ENCODE peak calls at places on chromosomes 1 and 21, in ten cellular contexts. P, D, F, T, M, E, Y, H, J and U are unnamed samples.

GRCh38 chr1:162035241-162035640 is 11.6 kb upstream of the OLFML2B start:
- DNase-seq in P (no peak), D (no peak), F (peak), T (no peak), M (no peak), E (no peak), Y (no peak), H (no peak), J (no peak), U (no peak)

GRCh38 chr1:248187363-248187762 is 9.7 kb upstream of the OR2M3 start:
- DNase-seq in P (no peak), D (no peak), F (no peak), T (no peak), M (no peak), E (no peak), Y (no peak), H (no peak), J (no peak), U (no peak)

GRCh38 chr21:15781986-15782385 is 52.2 kb downstream of the USP25 start:
- DNase-seq in P (no peak), D (no peak), F (no peak), T (no peak), M (no peak), E (no peak), Y (no peak), H (no peak), J (no peak), U (no peak)

GRCh38 chr1:225366016-225366415 is 61.8 kb downstream of the LBR start:
- DNase-seq in P (no peak), D (no peak), F (no peak), T (no peak), M (no peak), E (no peak), Y (no peak), H (no peak), J (no peak), U (no peak)

GRCh38 chr1:38918568-38918967 is 23.1 kb downstream of the RHBDL2 start:
- DNase-seq in P (no peak), D (no peak), F (no peak), T (no peak), M (no peak), E (no peak), Y (no peak), H (no peak), J (no peak), U (no peak)

GRCh38 chr1:17119744-17120482 is 662 bp upstream of the PADI2 start:
- DNase-seq in P (no peak), D (no peak), F (no peak), T (peak), M (no peak), E (no peak), Y (no peak), H (no peak), J (no peak), U (no peak)

GRCh38 chr1:151534662-151535278 is 5.3 kb upstream of the TUFT1 start:
- DNase-seq in P (peak), D (no peak), F (peak), T (peak), M (peak), E (peak), Y (peak), H (peak), J (peak), U (peak)

GRCh38 chr1:204350857-204351573 is 8.7 kb downstream of the PLEKHA6 start:
- DNase-seq in P (peak), D (no peak), F (no peak), T (peak), M (no peak), E (no peak), Y (no peak), H (peak), J (no peak), U (no peak)

GRCh38 chr21:31218830-31219608 is 125.0 kb downstream of the TIAM1 start:
- DNase-seq in P (no peak), D (no peak), F (peak), T (no peak), M (no peak), E (no peak), Y (no peak), H (peak), J (no peak), U (no peak)

GRCh38 chr1:215777370-215777925 is 210.3 kb downstream of the KCTD3 start:
- DNase-seq in P (no peak), D (peak), F (no peak), T (no peak), M (no peak), E (no peak), Y (no peak), H (no peak), J (no peak), U (no peak)

GRCh38 chr1:4397196-4397595 is 257.2 kb upstream of the AJAP1 start:
- DNase-seq in P (peak), D (no peak), F (no peak), T (no peak), M (no peak), E (no peak), Y (no peak), H (no peak), J (no peak), U (no peak)

GRCh38 chr1:19424651-19425570 is 60.4 kb downstream of the CAPZB start:
- DNase-seq in P (no peak), D (no peak), F (no peak), T (peak), M (no peak), E (no peak), Y (no peak), H (no peak), J (no peak), U (no peak)

GRCh38 chr1:58576727-58577675 is at the start of gene TACSTD2:
- DNase-seq in P (no peak), D (peak), F (no peak), T (peak), M (no peak), E (peak), Y (no peak), H (peak), J (no peak), U (no peak)

GRCh38 chr1:43995984-43996732 is 4.8 kb downstream of the CCDC24 start:
- DNase-seq in P (no peak), D (no peak), F (no peak), T (peak), M (no peak), E (no peak), Y (no peak), H (no peak), J (no peak), U (no peak)

GRCh38 chr1:215476541-215476940 is 90.6 kb upstream of the KCTD3 start:
- DNase-seq in P (no peak), D (peak), F (peak), T (no peak), M (no peak), E (no peak), Y (no peak), H (no peak), J (no peak), U (no peak)

GRCh38 chr1:167095368-167095767 is 1.5 kb downstream of the STYXL2 start:
- DNase-seq in P (peak), D (peak), F (peak), T (no peak), M (no peak), E (no peak), Y (no peak), H (no peak), J (no peak), U (peak)

GRCh38 chr21:35189077-35189863 is 140.2 kb upstream of the RUNX1 start:
- DNase-seq in P (no peak), D (no peak), F (peak), T (no peak), M (no peak), E (no peak), Y (no peak), H (no peak), J (no peak), U (no peak)

GRCh38 chr21:31446206-31446900 is 102.3 kb upstream of the TIAM1 start:
- DNase-seq in P (no peak), D (no peak), F (no peak), T (no peak), M (peak), E (peak), Y (no peak), H (no peak), J (no peak), U (no peak)

GRCh38 chr21:30227633-30228404 is 11.9 kb upstream of the CLDN8 start:
- DNase-seq in P (no peak), D (peak), F (peak), T (no peak), M (no peak), E (no peak), Y (no peak), H (no peak), J (no peak), U (peak)

GRCh38 chr1:33317354-33317753 is 3.5 kb downstream of the A3GALT2 start:
- DNase-seq in P (no peak), D (no peak), F (no peak), T (no peak), M (no peak), E (no peak), Y (no peak), H (no peak), J (no peak), U (no peak)

GRCh38 chr1:33065301-33065700 is 15.7 kb upstream of the AZIN2 start:
- DNase-seq in P (no peak), D (no peak), F (no peak), T (no peak), M (no peak), E (no peak), Y (no peak), H (no peak), J (no peak), U (no peak)

GRCh38 chr1:232923739-232924386 is 26.5 kb upstream of the NTPCR start:
- DNase-seq in P (no peak), D (no peak), F (peak), T (no peak), M (no peak), E (peak), Y (no peak), H (no peak), J (no peak), U (no peak)

GRCh38 chr1:226967665-226968064 is 27.6 kb downstream of the COQ8A start:
- DNase-seq in P (no peak), D (no peak), F (peak), T (peak), M (no peak), E (no peak), Y (no peak), H (no peak), J (no peak), U (no peak)

GRCh38 chr21:46098303-46099141 is 610 bp downstream of the COL6A2 start:
- DNase-seq in P (no peak), D (no peak), F (no peak), T (no peak), M (no peak), E (peak), Y (no peak), H (peak), J (peak), U (no peak)

GRCh38 chr1:31669786-31670582 is 25.3 kb upstream of the PEF1 start:
- DNase-seq in P (peak), D (peak), F (peak), T (peak), M (peak), E (peak), Y (peak), H (peak), J (no peak), U (peak)

GRCh38 chr1:92933459-92933858 is 27.8 kb downstream of the DIPK1A start:
- DNase-seq in P (no peak), D (no peak), F (no peak), T (no peak), M (no peak), E (no peak), Y (no peak), H (no peak), J (no peak), U (no peak)

GRCh38 chr1:226806988-226807387 is 63.4 kb upstream of the PSEN2 start:
- DNase-seq in P (no peak), D (no peak), F (no peak), T (no peak), M (no peak), E (no peak), Y (no peak), H (no peak), J (no peak), U (no peak)

GRCh38 chr1:198350456-198350855 is 190.0 kb downstream of the ATP6V1G3 start:
- DNase-seq in P (no peak), D (no peak), F (no peak), T (no peak), M (no peak), E (no peak), Y (no peak), H (no peak), J (no peak), U (no peak)

GRCh38 chr1:179103999-179104398 is 22.1 kb downstream of the TOR3A start:
- DNase-seq in P (no peak), D (no peak), F (no peak), T (no peak), M (no peak), E (no peak), Y (no peak), H (no peak), J (no peak), U (no peak)

GRCh38 chr1:111469539-111469938 is 4.2 kb upstream of the C1orf162 start:
- DNase-seq in P (no peak), D (no peak), F (no peak), T (no peak), M (no peak), E (no peak), Y (no peak), H (no peak), J (no peak), U (no peak)

GRCh38 chr1:189669846-189670245 is 807.8 kb downstream of the BRINP3 start:
- DNase-seq in P (no peak), D (no peak), F (peak), T (no peak), M (no peak), E (no peak), Y (no peak), H (no peak), J (no peak), U (no peak)